ENCODE peak calls at places on chromosomes 6 and 20, in six cellular contexts. W is ovary, U is fibroblast of lung, N is fibroblast of the aortic adventitia, X is heart left ventricle, Y is heart right ventricle. D is an unnamed sample.

GRCh38 chr6:24891004-24891403 is 44.8 kb downstream of the RIPOR2 start:
- DNase-seq in W (no peak), U (no peak), N (no peak), X (no peak), Y (no peak), D (no peak)

GRCh38 chr6:51513891-51514290 is 573.5 kb downstream of the PKHD1 start:
- DNase-seq in W (no peak), U (no peak), N (no peak), X (no peak), Y (no peak), D (no peak)

GRCh38 chr6:155108070-155108815 is 113.1 kb downstream of the TIAM2 start:
- DNase-seq in W (no peak), U (peak; percentile 82), N (no peak), X (no peak), Y (no peak), D (no peak)

GRCh38 chr6:128932061-128932460 is 49.1 kb downstream of the LAMA2 start:
- DNase-seq in W (no peak), U (no peak), N (peak; percentile 40), X (no peak), Y (no peak), D (peak; percentile 26)

GRCh38 chr20:4375881-4376280 is 345.8 kb upstream of the PRND start:
- DNase-seq in W (no peak), U (peak; percentile 72), N (peak; percentile 11), X (no peak), Y (no peak), D (peak; percentile 5)

GRCh38 chr20:62085206-62085605 is 19.5 kb upstream of the TAF4 start:
- DNase-seq in W (no peak), U (no peak), N (no peak), X (no peak), Y (no peak), D (no peak)

GRCh38 chr20:46828471-46828870 is 66.2 kb upstream of the EYA2 start:
- DNase-seq in W (no peak), U (peak; percentile 80), N (peak; percentile 67), X (no peak), Y (no peak), D (no peak)

GRCh38 chr20:43564993-43565757 is 6.3 kb downstream of the SGK2 start:
- DNase-seq in W (no peak), U (no peak), N (no peak), X (no peak), Y (no peak), D (no peak)

GRCh38 chr20:34022154-34022842 is 28.6 kb downstream of the RALY start:
- DNase-seq in W (no peak), U (no peak), N (no peak), X (no peak), Y (no peak), D (peak; percentile 21)

GRCh38 chr20:10781526-10781925 is 107.7 kb upstream of the JAG1 start:
- DNase-seq in W (no peak), U (no peak), N (no peak), X (no peak), Y (no peak), D (no peak)

GRCh38 chr6:3372912-3373554 is 83.8 kb downstream of the SLC22A23 start:
- DNase-seq in W (no peak), U (no peak), N (no peak), X (no peak), Y (no peak), D (no peak)

GRCh38 chr20:61759286-61760065 is 306.2 kb downstream of the TAF4 start:
- DNase-seq in W (no peak), U (no peak), N (no peak), X (no peak), Y (no peak), D (no peak)

GRCh38 chr6:167572106-167572505 is 247.2 kb downstream of the TTLL2 start:
- DNase-seq in W (no peak), U (no peak), N (no peak), X (no peak), Y (no peak), D (no peak)

GRCh38 chr6:22367331-22367730 is 70.5 kb upstream of the PRL start:
- DNase-seq in W (no peak), U (peak; percentile 65), N (peak; percentile 9), X (no peak), Y (no peak), D (no peak)

GRCh38 chr6:52115891-52116604 is 28.6 kb upstream of the PKHD1 start:
- DNase-seq in W (no peak), U (no peak), N (no peak), X (no peak), Y (no peak), D (no peak)

GRCh38 chr20:1296922-1297321 is 30.8 kb downstream of the SNPH start:
- DNase-seq in W (no peak), U (no peak), N (no peak), X (no peak), Y (no peak), D (no peak)

GRCh38 chr20:24766826-24767622 is 182.0 kb upstream of the CST7 start:
- DNase-seq in W (no peak), U (no peak), N (no peak), X (no peak), Y (no peak), D (no peak)

GRCh38 chr6:15897063-15897934 is 231.6 kb upstream of the MYLIP start:
- DNase-seq in W (peak; percentile 49), U (no peak), N (peak; percentile 48), X (peak; percentile 34), Y (no peak), D (no peak)

GRCh38 chr6:3209114-3210023 is 18.1 kb downstream of the TUBB2B start:
- DNase-seq in W (no peak), U (peak; percentile 99), N (peak; percentile 94), X (peak; percentile 61), Y (no peak), D (peak; percentile 93)

GRCh38 chr6:116136933-116137340 is 11.0 kb upstream of the COL10A1 start:
- DNase-seq in W (no peak), U (peak; percentile 56), N (no peak), X (no peak), Y (no peak), D (peak; percentile 13)

GRCh38 chr6:145453376-145453775 is 281.9 kb downstream of the EPM2A start:
- DNase-seq in W (no peak), U (peak; percentile 4), N (no peak), X (no peak), Y (no peak), D (peak; percentile 6)

GRCh38 chr6:44009425-44010321 is 117.6 kb downstream of the MRPL14 start:
- DNase-seq in W (no peak), U (peak; percentile 63), N (peak; percentile 48), X (peak; percentile 79), Y (peak; percentile 66), D (no peak)

GRCh38 chr6:158565482-158566040 is 5.7 kb downstream of the TMEM181 start:
- DNase-seq in W (no peak), U (no peak), N (no peak), X (no peak), Y (no peak), D (no peak)
- TF ChIP-seq CTCF in W (no peak), U (no peak), N (peak; percentile 1), X (no peak), Y (no peak), D (peak; percentile 6)

GRCh38 chr6:87053312-87053711 is 41.6 kb downstream of the CGA start:
- DNase-seq in W (no peak), U (no peak), N (no peak), X (no peak), Y (no peak), D (no peak)

GRCh38 chr6:87059943-87060342 is 35.0 kb downstream of the CGA start:
- DNase-seq in W (no peak), U (no peak), N (no peak), X (no peak), Y (no peak), D (no peak)

GRCh38 chr6:87049779-87050178 is 45.1 kb downstream of the CGA start:
- DNase-seq in W (no peak), U (no peak), N (no peak), X (no peak), Y (no peak), D (no peak)

DNA sequence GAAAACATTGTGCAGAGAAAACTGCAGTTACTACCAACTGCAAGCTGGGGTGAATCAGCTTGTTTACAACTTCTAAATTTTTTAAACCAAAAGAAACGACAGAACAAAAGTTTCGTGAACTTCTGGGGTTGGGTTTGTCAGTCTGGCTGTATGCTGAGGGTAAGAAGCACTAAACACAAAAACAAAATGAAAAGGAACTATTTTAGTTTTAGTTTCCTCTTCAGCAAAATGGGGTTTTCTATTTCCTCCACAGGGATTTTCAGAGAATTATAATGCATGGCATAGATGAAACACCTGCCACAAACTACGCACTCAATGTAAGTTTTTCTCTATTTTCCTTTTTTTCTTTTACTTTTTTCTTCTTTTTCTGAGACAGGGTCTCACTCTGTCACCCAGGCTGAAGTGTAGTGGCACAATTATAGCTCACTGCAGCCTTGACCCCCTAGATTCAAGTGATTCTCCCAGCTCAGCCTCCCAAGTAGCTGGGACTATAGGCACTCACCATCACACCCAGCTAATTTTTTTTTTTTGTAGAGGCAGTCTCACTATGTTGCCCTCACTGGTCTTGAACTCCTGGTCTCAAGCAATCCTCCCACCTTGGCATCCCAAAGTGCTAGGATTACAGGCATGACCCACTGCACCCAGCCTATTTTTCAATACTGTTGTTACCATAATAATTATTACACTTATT is 40.6 kb downstream of the CGA start:
- DNase-seq in W (no peak), U (no peak), N (no peak), X (no peak), Y (no peak), D (no peak)
- H3K4me3 ChIP-seq in W (no peak overlapping the region), U (no peak overlapping the region), N (no peak overlapping the region), X (no peak overlapping the region), Y (no peak overlapping the region), D (no peak overlapping the region)

DNA sequence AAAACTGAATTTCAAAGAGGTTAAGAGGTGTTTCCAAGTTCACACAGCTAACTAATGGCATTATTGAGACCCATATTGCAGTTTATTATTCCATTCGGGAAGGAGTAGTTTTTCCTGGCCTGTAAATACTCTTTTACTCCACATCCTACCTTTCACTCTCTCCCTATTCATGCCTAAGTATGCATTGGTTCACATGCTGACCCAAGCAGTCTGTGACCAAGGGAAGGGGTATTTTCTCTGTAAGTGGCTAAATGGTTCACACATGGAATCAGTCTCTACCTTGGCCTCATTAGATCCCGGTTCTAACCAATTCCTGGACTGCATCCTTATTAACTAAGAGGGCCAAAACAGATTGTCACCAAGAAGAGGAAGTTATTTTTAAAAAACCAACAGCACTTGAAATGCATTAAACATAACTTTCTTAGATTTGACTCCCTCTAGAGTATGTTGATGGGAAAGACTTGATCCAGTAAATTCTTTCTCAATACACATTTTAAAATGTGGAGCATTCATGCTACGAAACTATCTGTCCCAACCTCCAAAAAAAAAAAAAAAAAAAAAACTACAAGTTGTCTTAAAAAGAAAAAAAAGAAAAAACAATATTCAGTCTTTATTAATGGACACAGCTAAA is 17.8 kb upstream of the RSPO3 start:
- DNase-seq in W (no peak), U (peak; percentile 10), N (peak; percentile 63), X (no peak), Y (no peak), D (peak; percentile 54)
- TF ChIP-seq CTCF in W (no peak), U (peak; percentile 25), N (peak; percentile 53), X (no peak), Y (no peak), D (peak; percentile 47)

GRCh38 chr6:20162515-20162914 is 49.8 kb downstream of the MBOAT1 start:
- DNase-seq in W (no peak), U (no peak), N (no peak), X (no peak), Y (no peak), D (no peak)
- H3K4me3 ChIP-seq in W (no peak overlapping the region), U (no peak overlapping the region), N (no peak overlapping the region), X (no peak overlapping the region), Y (no peak overlapping the region), D (no peak overlapping the region)